ENCODE peak calls at places on chromosomes 7 and 10, in four cellular contexts. K is iPS DF 6.9, H is endothelial cell of umbilical vein, V is PC-9. J is an unnamed sample.

GRCh38 chr7:80908360-80908797 is 10.5 kb downstream of the SEMA3C start:
- DNase-seq in K (no peak), H (no peak), V (no peak), J (no peak)

GRCh38 chr7:40604601-40605438 is 470.0 kb downstream of the SUGCT start:
- DNase-seq in V (no peak), K (peak; percentile 41), H (peak; percentile 65), J (no peak)

GRCh38 chr10:72337039-72337629 is 17.6 kb downstream of the DNAJB12 start:
- DNase-seq in H (peak; percentile 72), K (no peak), V (peak; percentile 52), J (peak; percentile 71)

GRCh38 chr10:16832351-16833080 is 15.3 kb upstream of the RSU1 start:
- DNase-seq in V (peak; percentile 64), K (no peak), H (peak; percentile 98), J (no peak)

GRCh38 chr10:132865236-132865635 is 77.1 kb downstream of the CFAP46 start:
- DNase-seq in H (no peak), V (no peak), K (no peak), J (no peak)

GRCh38 chr10:61971016-61971350 is 69.5 kb downstream of the ARID5B start:
- DNase-seq in K (no peak), V (no peak), H (no peak), J (no peak)

GRCh38 chr10:15821046-15821683 is 39.1 kb downstream of the MINDY3 start:
- DNase-seq in V (no peak), H (no peak), K (no peak), J (no peak)

GRCh38 chr10:95333997-95334792 is 43.4 kb upstream of the PDLIM1 start:
- DNase-seq in V (no peak), H (peak; percentile 89), K (no peak), J (no peak)

GRCh38 chr10:98186681-98187080 is 52.2 kb downstream of the R3HCC1L start:
- DNase-seq in K (no peak), H (no peak), V (no peak), J (no peak)

GRCh38 chr10:26095781-26096180 is 120.8 kb upstream of the GAD2 start:
- DNase-seq in V (no peak), K (no peak), H (no peak), J (no peak)

GRCh38 chr10:47214520-47214919 is 85.5 kb upstream of the GDF10 start:
- DNase-seq in K (no peak), V (no peak), H (no peak), J (no peak)

GRCh38 chr7:33743594-33743993 is 161.7 kb upstream of the BMPER start:
- DNase-seq in H (no peak), K (no peak), V (no peak), J (no peak)

GRCh38 chr7:51601461-51601860 is 284.9 kb upstream of the COBL start:
- DNase-seq in K (no peak), V (no peak), H (no peak), J (no peak)

GRCh38 chr10:116371737-116372136 is 47.5 kb downstream of the CCDC172 start:
- DNase-seq in H (no peak), V (no peak), K (no peak), J (no peak)

GRCh38 chr10:130244928-130245495 is 108.8 kb downstream of the GLRX3 start:
- DNase-seq in K (no peak), V (no peak), H (no peak), J (no peak)

GRCh38 chr10:48457949-48458661 is 146.8 kb downstream of the ARHGAP22 start:
- DNase-seq in H (no peak), K (no peak), V (no peak), J (peak; percentile 3)

GRCh38 chr10:126921974-126922525 is 16.8 kb downstream of the DOCK1 start:
- DNase-seq in V (no peak), H (no peak), K (no peak), J (no peak)

GRCh38 chr10:111856631-111857030 is 326.9 kb downstream of the GPAM start:
- DNase-seq in K (no peak), H (no peak), V (no peak), J (no peak)

GRCh38 chr10:16602104-16602735 is 80.5 kb upstream of the C1QL3 start:
- DNase-seq in V (no peak), K (no peak), H (no peak), J (no peak)

GRCh38 chr10:24821986-24822385 is 98.3 kb upstream of the ARHGAP21 start:
- DNase-seq in K (no peak), H (no peak), V (peak; percentile 85), J (no peak)

GRCh38 chr7:131880078-131880477 is 323.6 kb upstream of the PODXL start:
- DNase-seq in H (no peak), K (no peak), V (no peak), J (no peak)

GRCh38 chr7:7552199-7552598 is 14.5 kb upstream of the MIOS start:
- DNase-seq in V (no peak), H (no peak), K (no peak), J (no peak)
- H3K4me1 ChIP-seq in V (peaks cover 8% of the 10 kb centered on the region), H (peaks cover 2% of the 10 kb centered on the region), K (no peaks in the 10 kb centered on the region), J (no peaks in the 10 kb centered on the region)

DNA sequence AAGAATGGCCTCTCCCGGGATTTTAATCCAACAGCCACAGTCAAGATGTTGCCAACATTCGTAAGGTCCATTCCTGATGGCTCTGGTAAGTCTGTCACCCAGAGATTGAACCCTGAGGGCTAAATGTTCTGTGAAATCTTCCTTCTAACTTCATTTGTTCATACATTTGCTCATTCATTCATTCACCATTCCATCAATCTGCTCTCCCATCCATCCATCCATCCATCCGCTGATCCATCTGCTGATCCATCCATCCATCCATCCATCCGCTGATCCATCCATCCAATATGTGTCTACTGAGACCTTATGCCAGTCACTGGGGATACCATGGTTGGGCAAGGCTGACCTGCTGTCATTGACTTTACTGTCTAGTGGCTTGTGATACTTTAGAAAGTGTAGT is 65.6 kb downstream of the HK1 start:
- DNase-seq in K (no peak), H (no peak), V (no peak), J (no peak)
- H3K4me1 ChIP-seq in K (peaks cover 13% of the 10 kb centered on the region), H (peaks cover 48% of the 10 kb centered on the region), V (peaks cover 41% of the 10 kb centered on the region), J (peaks cover 49% of the 10 kb centered on the region)

GRCh38 chr7:5691536-5692090 is 89.8 kb downstream of the RNF216 start:
- DNase-seq in V (no peak), H (no peak), K (no peak), J (no peak)

GRCh38 chr7:5690931-5691461 is 90.5 kb downstream of the RNF216 start:
- DNase-seq in V (no peak), H (no peak), K (no peak), J (no peak)

GRCh38 chr7:5693529-5693928 is 87.9 kb downstream of the RNF216 start:
- DNase-seq in V (peak; percentile 88), H (peak; percentile 50), K (no peak), J (no peak)

GRCh38 chr7:5692845-5693278 is 88.6 kb downstream of the RNF216 start:
- DNase-seq in K (no peak), H (peak; percentile 74), V (peak; percentile 82), J (no peak)

DNA sequence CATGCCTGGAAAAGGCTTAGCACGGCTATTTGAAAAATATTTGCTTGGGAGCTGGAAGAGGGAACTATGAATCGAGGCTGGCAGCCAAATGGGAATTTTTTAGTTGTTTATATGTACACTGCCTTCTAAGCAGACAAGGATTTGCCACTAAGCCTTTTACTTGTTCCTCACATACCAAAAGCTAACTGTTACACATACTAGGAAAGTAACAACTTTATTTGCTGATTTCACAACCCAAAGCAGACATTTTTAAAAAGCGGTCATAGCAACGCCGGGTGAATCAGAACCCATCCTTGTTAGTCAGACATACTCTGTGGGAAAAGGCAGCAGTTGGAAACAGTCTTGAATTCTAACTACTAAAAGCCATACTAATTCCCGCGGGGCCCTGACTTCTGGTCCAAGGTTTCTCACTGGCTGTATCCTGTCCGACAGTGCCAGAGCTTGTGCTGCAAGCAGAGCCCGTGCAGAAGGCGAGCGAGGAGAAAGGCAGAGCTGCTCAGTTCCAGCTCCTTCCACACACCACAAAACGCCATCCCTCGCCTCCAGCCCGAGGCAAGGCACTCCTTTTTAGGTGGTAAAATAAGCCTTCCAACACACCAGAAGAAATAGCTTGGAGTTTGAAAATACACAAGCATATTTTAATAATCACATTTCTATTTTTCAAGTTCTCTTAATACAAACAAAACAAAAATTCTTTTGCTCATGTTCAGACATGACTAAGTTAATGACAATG is 89.2 kb downstream of the RNF216 start:
- DNase-seq in K (no peak), H (peak; percentile 84), V (peak; percentile 95), J (no peak)
- H3K4me1 ChIP-seq in K (no peaks in the 10 kb centered on the region), H (peaks cover 34% of the 10 kb centered on the region), V (peaks cover 54% of the 10 kb centered on the region), J (peaks cover 95% of the 10 kb centered on the region)

DNA sequence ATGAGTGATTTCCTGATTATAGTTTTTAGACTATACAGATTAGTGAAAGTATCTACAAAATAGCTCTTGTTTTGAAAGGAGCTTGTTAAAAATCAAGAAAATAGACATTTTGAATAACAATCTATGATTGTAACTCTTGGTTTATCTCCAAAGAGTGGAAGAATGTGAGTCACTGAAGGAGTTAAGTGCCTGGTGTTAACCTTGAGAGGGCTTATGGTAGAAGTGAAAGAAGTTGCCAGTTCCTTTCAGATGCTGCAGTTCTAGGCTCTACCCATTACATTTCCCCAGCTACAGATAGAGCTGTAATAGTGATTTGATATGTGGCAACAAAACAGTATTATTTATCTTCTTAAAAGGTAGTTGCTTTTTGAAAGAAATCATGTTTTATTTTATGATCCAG is 12.7 kb downstream of the NRBF2 start:
- DNase-seq in K (no peak), H (no peak), V (no peak), J (no peak)
- H3K4me1 ChIP-seq in K (no peaks in the 10 kb centered on the region), H (no peaks in the 10 kb centered on the region), V (no peaks in the 10 kb centered on the region), J (peaks cover 16% of the 10 kb centered on the region)

DNA sequence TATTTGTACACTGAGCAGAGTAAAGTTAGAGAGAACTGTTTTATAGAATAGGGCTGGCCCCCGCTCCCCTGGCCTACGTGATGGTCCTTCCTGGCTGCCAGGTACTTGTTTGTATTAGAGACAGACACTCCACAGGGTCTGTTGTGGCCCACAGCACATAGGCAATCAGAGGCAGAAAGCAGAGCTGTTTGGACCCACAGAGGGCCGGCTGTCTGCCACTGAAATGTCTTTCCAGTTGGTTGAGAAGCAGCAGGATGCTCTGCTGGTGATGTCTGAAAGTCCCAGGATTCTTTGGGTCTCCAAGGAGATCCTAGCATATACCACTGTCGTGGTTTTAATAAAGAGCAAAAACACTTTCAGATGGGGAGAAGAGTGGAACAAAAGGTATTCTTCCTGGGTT is 5.2 kb downstream of the STN1 start:
- DNase-seq in V (no peak), K (no peak), H (no peak), J (no peak)
- H3K4me1 ChIP-seq in V (peaks cover 46% of the 10 kb centered on the region), K (peaks cover 5% of the 10 kb centered on the region), H (peaks cover 40% of the 10 kb centered on the region), J (peaks cover 72% of the 10 kb centered on the region)

DNA sequence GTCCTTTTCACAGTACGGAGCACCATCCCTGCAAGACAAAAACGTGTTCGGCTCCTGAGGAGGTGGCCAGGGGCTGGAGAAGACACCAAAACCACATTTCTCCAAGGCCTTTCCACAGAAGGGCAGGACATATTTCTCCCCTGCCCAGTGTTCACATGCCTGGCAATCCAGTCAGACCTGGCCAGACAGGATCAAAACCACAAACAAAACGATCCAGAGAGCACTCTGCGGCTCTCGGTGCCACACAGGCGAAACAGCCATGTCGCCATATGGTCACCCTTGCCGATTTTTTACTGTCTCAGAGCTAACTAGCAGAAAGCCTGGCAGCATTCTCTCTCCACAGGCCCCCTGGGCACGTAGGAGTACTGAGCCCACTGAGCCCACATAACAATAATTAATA is 113.0 kb downstream of the ABLIM1 start:
- DNase-seq in H (no peak), V (peak; percentile 56), K (no peak), J (no peak)
- H3K4me1 ChIP-seq in H (peaks cover 7% of the 10 kb centered on the region), V (peaks cover 16% of the 10 kb centered on the region), K (no peaks in the 10 kb centered on the region), J (peaks cover 89% of the 10 kb centered on the region)

GRCh38 chr7:26208040-26208439 is 6.5 kb downstream of the CBX3 start:
- DNase-seq in H (no peak), V (no peak), K (no peak), J (no peak)
- H3K4me1 ChIP-seq in H (peaks cover 33% of the 10 kb centered on the region), V (peaks cover 32% of the 10 kb centered on the region), K (no peaks in the 10 kb centered on the region), J (peaks cover 37% of the 10 kb centered on the region)

GRCh38 chr10:86730227-86730626 is 26.2 kb upstream of the BMPR1A start:
- DNase-seq in K (no peak), H (no peak), V (no peak), J (no peak)
- H3K4me1 ChIP-seq in K (peaks cover 2% of the 10 kb centered on the region), H (no peaks in the 10 kb centered on the region), V (no peaks in the 10 kb centered on the region), J (no peaks in the 10 kb centered on the region)